ENCODE peak calls at places on chromosomes 1 and 21, in six cellular contexts. Y is left lung; U is fibroblast of lung; D is IMR-90; E is CD8-positive, alpha-beta T cell; P is K562. W is an unnamed sample.

GRCh38 chr1:29983366-29983765 is 740.0 kb downstream of the MATN1 start:
- DNase-seq in Y (no peak), D (no peak), U (no peak), P (no peak), E (no peak), W (peak)

GRCh38 chr1:181319903-181320302 is 163.4 kb upstream of the CACNA1E start:
- DNase-seq in E (no peak), D (no peak), P (no peak), Y (no peak), U (no peak), W (peak)

GRCh38 chr1:245888809-245889208 is 618.3 kb downstream of the SMYD3 start:
- DNase-seq in E (no peak), U (peak), D (peak), Y (no peak), P (peak), W (no peak)

GRCh38 chr1:95122151-95122697 is 5.1 kb downstream of the TLCD4 start:
- DNase-seq in E (no peak), Y (no peak), P (peak), U (no peak), D (no peak), W (no peak)

GRCh38 chr1:170567214-170567613 is 35.2 kb downstream of the GORAB start:
- DNase-seq in Y (no peak), D (no peak), E (no peak), U (no peak), P (no peak), W (no peak)

GRCh38 chr1:97630968-97631367 is 289.9 kb downstream of the DPYD start:
- DNase-seq in E (no peak), P (no peak), D (no peak), U (peak), Y (no peak), W (no peak)

GRCh38 chr1:70387507-70387906 is 23.6 kb upstream of the CTH start:
- DNase-seq in Y (no peak), U (no peak), D (no peak), E (no peak), P (no peak), W (no peak)

GRCh38 chr1:10851024-10852013 is 54.9 kb upstream of the CASZ1 start:
- DNase-seq in D (no peak), U (no peak), E (no peak), Y (no peak), P (no peak), W (no peak)

GRCh38 chr1:100100202-100100601 is 32.5 kb downstream of the SASS6 start:
- DNase-seq in U (peak), P (peak), E (no peak), D (peak), Y (no peak), W (no peak)

GRCh38 chr1:53639996-53640695 is 98.8 kb downstream of the GLIS1 start:
- DNase-seq in D (no peak), U (no peak), Y (peak), P (no peak), E (no peak), W (no peak)

GRCh38 chr1:178651742-178652141 is 73.3 kb upstream of the RALGPS2 start:
- DNase-seq in E (no peak), U (peak), Y (no peak), D (peak), P (no peak), W (no peak)

GRCh38 chr1:218585565-218586184 is 240.5 kb downstream of the TGFB2 start:
- DNase-seq in P (no peak), Y (no peak), U (peak), E (no peak), D (peak), W (peak)

GRCh38 chr1:98932184-98932583 is 72.5 kb downstream of the PLPPR5 start:
- DNase-seq in U (no peak), E (no peak), P (no peak), D (no peak), Y (no peak), W (no peak)

GRCh38 chr1:240004086-240004749 is 87.5 kb upstream of the FMN2 start:
- DNase-seq in U (no peak), P (peak), Y (no peak), D (peak), E (no peak), W (no peak)
- TF ChIP-seq CTCF in U (peak), P (peak), Y (peak), D (peak), E (peak), W (peak)

GRCh38 chr1:47709302-47710074 is 271.6 kb downstream of the FOXD2 start:
- DNase-seq in E (no peak), Y (no peak), P (no peak), D (no peak), U (no peak), W (no peak)
- TF ChIP-seq CTCF in E (no peak), Y (peak), P (no peak), D (no peak), U (no peak), W (peak)

DNA sequence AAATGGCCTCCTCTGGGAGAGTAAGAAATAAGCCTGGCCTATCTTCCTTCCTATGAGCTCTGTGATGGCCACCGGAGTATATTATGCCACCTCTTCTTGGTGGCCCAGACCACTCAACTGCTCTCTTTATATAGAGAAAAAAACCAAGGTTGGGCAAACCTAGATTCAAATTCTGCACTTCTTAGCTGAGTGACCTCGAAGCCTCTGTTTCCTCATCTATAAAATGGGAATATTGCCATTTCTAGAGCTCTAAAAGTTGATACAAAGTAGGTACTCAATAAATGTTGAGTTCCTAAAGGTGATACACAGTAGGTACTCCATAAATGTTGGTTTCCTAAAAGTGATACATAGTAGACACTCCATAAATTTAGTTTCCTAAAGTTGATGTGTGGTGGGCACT is 120.7 kb downstream of the HLCS start:
- DNase-seq in Y (no peak), D (no peak), P (no peak), E (no peak), U (no peak), W (no peak)
- TF ChIP-seq CTCF in Y (no peak), D (no peak), P (no peak), E (no peak), U (no peak), W (no peak)

GRCh38 chr1:160220301-160220700 is 15.1 kb downstream of the PEA15 start:
- DNase-seq in Y (no peak), U (no peak), P (no peak), D (no peak), E (no peak), W (no peak)

GRCh38 chr1:160221089-160221488 is 15.9 kb downstream of the PEA15 start:
- DNase-seq in Y (no peak), D (no peak), E (no peak), U (no peak), P (no peak), W (no peak)

GRCh38 chr1:160217466-160218165 is 12.4 kb downstream of the PEA15 start:
- DNase-seq in D (no peak), P (no peak), Y (no peak), E (no peak), U (peak), W (peak)

GRCh38 chr1:160222521-160222920 is 17.3 kb downstream of the PEA15 start:
- DNase-seq in D (no peak), U (peak), E (no peak), P (no peak), Y (no peak), W (no peak)

DNA sequence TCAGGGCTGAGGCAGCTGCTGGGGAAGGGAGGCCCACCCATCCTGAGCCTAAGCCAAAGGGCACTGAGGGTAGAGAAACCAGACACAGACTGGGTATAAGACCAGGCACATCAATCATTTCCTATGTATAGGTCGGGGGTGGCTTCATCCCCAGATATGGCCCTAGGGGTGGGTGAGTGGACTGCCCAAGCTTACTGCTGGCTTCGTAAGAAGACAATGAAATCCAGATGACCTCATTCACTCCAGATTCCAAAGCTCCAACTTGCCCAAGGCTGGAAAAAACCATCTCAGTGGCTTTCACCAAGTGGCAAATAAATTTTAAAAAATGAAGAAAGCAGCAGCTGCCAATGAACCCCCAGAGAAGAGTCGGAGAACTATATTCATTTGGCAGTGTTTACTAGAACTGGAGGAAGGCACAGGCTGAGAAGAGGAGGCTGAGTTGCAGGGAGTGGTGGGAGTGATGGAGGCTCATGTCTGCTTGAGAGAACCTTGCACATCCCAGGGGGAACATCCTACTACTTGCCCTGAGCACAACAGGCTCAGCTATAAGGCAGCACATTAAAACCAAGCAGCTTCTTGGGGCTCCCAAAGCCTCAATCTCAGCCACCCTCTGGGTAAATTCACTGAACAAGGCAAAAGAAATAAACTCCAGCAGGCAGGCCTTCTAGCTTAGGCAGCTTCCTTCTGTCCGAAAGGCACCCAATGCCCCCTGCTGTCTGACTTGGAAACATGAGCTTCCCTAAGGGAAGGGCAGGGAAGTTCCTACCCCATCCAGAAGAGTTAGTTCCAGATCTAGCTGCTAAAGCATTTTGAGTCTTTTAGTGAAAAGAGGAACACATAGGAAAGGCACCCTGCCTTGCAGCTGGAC is 14.1 kb downstream of the PEA15 start:
- DNase-seq in Y (no peak), D (peak), P (peak), E (no peak), U (peak), W (no peak)
- TF ChIP-seq CTCF in Y (peak), D (peak), P (peak), E (no peak), U (peak), W (peak)

DNA sequence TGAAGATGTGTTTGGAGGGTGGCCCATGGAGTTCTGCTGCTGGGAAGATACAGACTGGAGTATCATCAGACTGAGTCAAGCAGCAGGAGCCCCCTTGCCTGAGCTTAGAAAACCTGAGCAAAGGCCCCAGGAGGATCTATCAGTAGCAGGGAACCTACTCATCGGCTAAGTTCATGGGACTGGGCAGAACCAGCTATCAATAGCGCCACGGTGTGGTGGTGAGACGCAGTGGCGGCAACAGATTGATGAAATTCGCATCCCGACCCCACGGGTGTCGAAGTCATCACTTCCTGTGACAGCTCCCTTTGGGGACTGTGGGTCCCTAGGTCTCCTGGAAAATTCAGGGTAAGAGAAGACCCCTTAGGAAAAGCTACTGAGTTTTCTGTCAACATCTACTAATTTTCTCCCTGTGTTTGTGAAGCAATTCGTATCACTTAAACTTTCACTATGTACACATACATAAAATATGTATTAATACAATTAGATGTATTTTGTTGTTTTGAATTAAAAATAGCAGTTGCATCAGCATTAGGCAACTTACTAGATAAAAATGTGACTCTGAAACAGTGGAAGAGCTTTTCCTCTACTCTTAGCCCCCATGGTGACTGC is 7.1 kb upstream of the CACNA1S start:
- DNase-seq in E (peak), D (peak), Y (no peak), P (peak), U (peak), W (no peak)
- TF ChIP-seq CTCF in E (peak), D (peak), Y (peak), P (peak), U (peak), W (peak)

GRCh38 chr1:108636876-108637275 is 24.0 kb downstream of the HENMT1 start:
- DNase-seq in E (no peak), U (no peak), D (no peak), Y (no peak), P (no peak), W (no peak)
- TF ChIP-seq CTCF in E (no peak), U (no peak), D (no peak), Y (no peak), P (no peak), W (no peak)

GRCh38 chr1:40952744-40953315 is 26.7 kb upstream of the CTPS1 start:
- DNase-seq in U (no peak), P (no peak), D (no peak), Y (no peak), E (no peak), W (no peak)

GRCh38 chr1:40949563-40949962 is 29.9 kb upstream of the CTPS1 start:
- DNase-seq in D (no peak), E (no peak), Y (no peak), P (no peak), U (no peak), W (no peak)

GRCh38 chr1:40951943-40952743 is 27.4 kb upstream of the CTPS1 start:
- DNase-seq in U (no peak), P (peak), E (peak), Y (peak), D (peak), W (peak)

GRCh38 chr1:40945491-40945973 is 34.0 kb upstream of the CTPS1 start:
- DNase-seq in E (no peak), D (peak), U (no peak), Y (no peak), P (no peak), W (no peak)

DNA sequence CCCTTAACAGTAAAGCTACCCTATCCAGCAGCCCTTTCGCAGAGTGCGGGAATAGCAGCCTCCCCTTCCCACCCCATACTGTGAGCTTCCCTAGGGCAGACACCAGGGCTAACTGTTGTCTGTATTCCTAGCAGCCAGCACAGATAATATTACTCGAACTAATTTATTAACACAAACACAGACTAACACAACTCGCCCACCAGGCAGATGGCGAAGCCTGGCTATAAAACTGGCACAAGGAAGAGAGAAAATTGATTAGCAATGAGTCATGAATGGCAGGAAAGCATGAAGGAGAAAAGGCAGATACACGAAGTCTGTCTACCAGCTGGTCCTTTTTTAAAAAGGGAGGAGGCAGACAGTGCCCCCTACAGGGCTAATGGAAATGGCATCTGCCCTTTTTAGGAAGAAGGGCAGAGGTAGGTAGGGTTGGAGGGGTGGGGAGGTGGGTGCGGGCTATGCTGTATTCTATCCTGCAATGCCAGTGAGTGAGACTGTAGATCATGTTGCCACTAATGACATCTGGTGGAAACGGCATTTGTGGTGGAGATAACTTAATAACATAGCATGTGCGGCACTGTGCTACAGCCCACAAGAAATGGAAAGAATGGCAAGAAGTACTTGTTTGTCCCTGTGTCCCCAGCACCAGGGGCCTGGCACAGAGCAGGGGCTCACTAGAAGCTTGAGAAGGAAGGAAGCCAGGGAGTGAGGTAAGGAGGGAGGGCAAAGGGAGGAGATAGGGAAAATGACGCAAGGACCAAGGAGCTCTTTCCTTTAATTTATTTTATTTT is 30.6 kb upstream of the CTPS1 start:
- DNase-seq in U (peak), P (peak), D (peak), Y (peak), E (no peak), W (peak)
- TF ChIP-seq CTCF in U (peak), P (peak), D (peak), Y (peak), E (peak), W (peak)

W was measured in osteocyte.